ENCODE peak calls at places on chromosome 4, in four cellular contexts. T, G, I and B are unnamed samples.
A peak's percentile ranks its signal among the peaks of the same experiment; 100 is the strongest.

GRCh38 chr4:22072726-22073125 is 124.2 kb upstream of the KCNIP4 start:
- DNase-seq in T (no peak), G (no peak), I (no peak), B (no peak)

GRCh38 chr4:155208258-155209054 is at the start of gene NPY2R:
- DNase-seq in T (peak; percentile 65), G (no peak), I (peak; percentile 78), B (peak; percentile 7)

GRCh38 chr4:41012308-41012707 is 202.0 kb downstream of the APBB2 start:
- DNase-seq in T (no peak), G (no peak), I (no peak), B (no peak)

GRCh38 chr4:170336238-170336775 is 246.6 kb upstream of the AADAT start:
- DNase-seq in T (no peak), G (no peak), I (no peak), B (no peak)

GRCh38 chr4:957581-958313 is 15.6 kb downstream of the DGKQ start:
- DNase-seq in T (no peak), G (no peak), I (no peak), B (no peak)

GRCh38 chr4:40579983-40580382 is 49.7 kb downstream of the RBM47 start:
- DNase-seq in T (no peak), G (no peak), I (no peak), B (no peak)

GRCh38 chr4:148776944-148777343 is 334.7 kb upstream of the NR3C2 start:
- DNase-seq in T (no peak), G (peak; percentile 41), I (no peak), B (no peak)

GRCh38 chr4:130640583-130640982 is 1544.6 kb downstream of the C4orf33 start:
- DNase-seq in T (no peak), G (no peak), I (no peak), B (no peak)

GRCh38 chr4:81470456-81471327 is 1.0 kb downstream of the RASGEF1B start:
- DNase-seq in T (no peak), G (no peak), I (peak; percentile 45), B (peak; percentile 55)

GRCh38 chr4:88382621-88383020 is 4.0 kb downstream of the HERC6 start:
- DNase-seq in T (no peak), G (no peak), I (no peak), B (no peak)

GRCh38 chr4:128249787-128250668 is 37.6 kb downstream of the PGRMC2 start:
- DNase-seq in T (no peak), G (no peak), I (no peak), B (no peak)

GRCh38 chr4:123233409-123233808 is 163.2 kb upstream of the SPRY1 start:
- DNase-seq in T (no peak), G (no peak), I (no peak), B (no peak)

GRCh38 chr4:157754410-157754809 is 418.4 kb downstream of the GASK1B start:
- DNase-seq in T (no peak), G (no peak), I (no peak), B (no peak)

GRCh38 chr4:1994935-1995334 is 13.8 kb downstream of the NELFA start:
- DNase-seq in T (no peak), G (no peak), I (no peak), B (no peak)

GRCh38 chr4:98006814-98007412 is 136.4 kb downstream of the STPG2 start:
- DNase-seq in T (no peak), G (no peak), I (no peak), B (no peak)

GRCh38 chr4:101678180-101678579 is 112.3 kb upstream of the BANK1 start:
- DNase-seq in T (no peak), G (no peak), I (no peak), B (no peak)

GRCh38 chr4:95637047-95637600 is 88.4 kb upstream of the UNC5C start:
- DNase-seq in T (peak; percentile 8), G (no peak), I (peak; percentile 28), B (no peak)

GRCh38 chr4:131764730-131765129 is 1384.4 kb upstream of the PCDH10 start:
- DNase-seq in T (no peak), G (no peak), I (no peak), B (no peak)

GRCh38 chr4:70269674-70270073 is 27.3 kb downstream of the CSN3 start:
- DNase-seq in T (no peak), G (no peak), I (no peak), B (no peak)

GRCh38 chr4:41432889-41433288 is 105.1 kb upstream of the LIMCH1 start:
- DNase-seq in T (peak; percentile 75), G (peak; percentile 57), I (peak; percentile 55), B (no peak)

GRCh38 chr4:110224142-110224541 is 25.7 kb upstream of the ELOVL6 start:
- DNase-seq in T (no peak), G (no peak), I (no peak), B (no peak)

GRCh38 chr4:119942806-119943205 is 123.8 kb downstream of the MAD2L1 start:
- DNase-seq in T (no peak), G (peak; percentile 5), I (no peak), B (no peak)

GRCh38 chr4:107987916-107988762 is 1.6 kb upstream of the HADH start:
- DNase-seq in T (no peak), G (no peak), I (no peak), B (no peak)

GRCh38 chr4:136581119-136581518 is 951.2 kb downstream of the PCDH18 start:
- DNase-seq in T (no peak), G (no peak), I (no peak), B (no peak)

GRCh38 chr4:95124906-95125504 is 367.2 kb downstream of the BMPR1B start:
- DNase-seq in T (peak; percentile 54), G (peak; percentile 46), I (peak; percentile 41), B (peak; percentile 9)

GRCh38 chr4:120630432-120630831 is 292.1 kb downstream of the PRDM5 start:
- DNase-seq in T (no peak), G (no peak), I (no peak), B (no peak)

GRCh38 chr4:52936729-52937128 is 74.6 kb downstream of the RASL11B start:
- DNase-seq in T (no peak), G (no peak), I (no peak), B (no peak)

GRCh38 chr4:52931238-52931637 is 69.1 kb downstream of the RASL11B start:
- DNase-seq in T (no peak), G (no peak), I (no peak), B (no peak)

GRCh38 chr4:52937829-52938228 is 75.7 kb downstream of the RASL11B start:
- DNase-seq in T (no peak), G (no peak), I (no peak), B (no peak)

GRCh38 chr4:52935317-52935716 is 73.2 kb downstream of the RASL11B start:
- DNase-seq in T (no peak), G (no peak), I (no peak), B (no peak)

DNA sequence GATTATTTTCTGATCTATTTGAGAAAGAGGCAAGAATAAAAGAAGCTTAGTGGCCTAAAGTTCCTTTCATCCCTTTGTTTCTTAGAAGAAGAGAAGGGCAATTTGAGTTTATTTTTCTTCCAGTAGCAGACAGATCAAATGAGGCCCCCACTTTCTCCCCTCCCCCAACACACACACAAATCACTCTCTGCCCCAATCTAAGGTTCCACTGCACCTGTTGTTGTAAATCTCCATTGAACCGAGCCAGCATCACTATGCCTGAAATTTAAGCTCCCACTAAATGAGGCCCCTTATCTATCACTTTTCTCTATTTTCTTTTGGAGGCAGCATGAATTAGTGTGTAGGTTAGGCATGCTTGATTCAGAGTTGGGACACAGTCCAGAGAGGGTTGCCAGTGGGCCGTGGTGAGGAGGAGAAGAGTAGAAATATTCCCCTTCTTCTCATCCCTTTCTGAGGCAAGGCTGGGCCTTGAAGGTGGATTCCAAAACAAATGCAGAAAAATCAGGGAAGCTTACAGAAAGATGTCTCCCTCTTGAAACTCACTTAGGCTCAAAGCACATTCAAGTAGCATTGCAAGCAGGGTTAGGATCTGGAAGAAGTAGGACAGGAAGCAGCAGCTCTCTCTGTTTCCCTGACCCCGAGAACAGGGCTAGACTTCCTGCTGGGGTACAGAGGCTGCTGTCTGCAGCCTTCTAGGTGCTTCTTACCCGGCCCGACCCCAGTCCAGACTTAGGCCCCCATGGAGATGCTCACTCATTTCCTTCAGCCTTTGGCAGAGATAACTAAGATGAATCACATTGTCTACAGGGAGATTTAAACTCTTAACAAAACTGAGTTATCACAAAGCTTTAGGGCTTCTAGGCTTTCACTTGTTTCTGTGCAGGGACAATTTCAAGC is 70.7 kb downstream of the RASL11B start:
- DNase-seq in T (no peak), G (no peak), I (no peak), B (no peak)
- H3K23ac ChIP-seq in T (no peak overlapping the region), G (no peak overlapping the region), I (no peak overlapping the region), B (no peak overlapping the region)

GRCh38 chr4:159146454-159146853 is 43.6 kb downstream of the RAPGEF2 start:
- DNase-seq in T (no peak), G (no peak), I (no peak), B (no peak)
- H3K23ac ChIP-seq in T (no peak overlapping the region), G (no peak overlapping the region), I (no peak overlapping the region), B (no peak overlapping the region)

GRCh38 chr4:85836588-85836987 is 361.6 kb downstream of the ARHGAP24 start:
- DNase-seq in T (no peak), G (no peak), I (no peak), B (no peak)

GRCh38 chr4:85837334-85837733 is 362.4 kb downstream of the ARHGAP24 start:
- DNase-seq in T (no peak), G (no peak), I (no peak), B (no peak)

GRCh38 chr4:85842540-85842939 is 367.6 kb downstream of the ARHGAP24 start:
- DNase-seq in T (no peak), G (no peak), I (no peak), B (no peak)
- H3K23ac ChIP-seq in T (no peak overlapping the region), G (no peak overlapping the region), I (no peak overlapping the region), B (no peak overlapping the region)

DNA sequence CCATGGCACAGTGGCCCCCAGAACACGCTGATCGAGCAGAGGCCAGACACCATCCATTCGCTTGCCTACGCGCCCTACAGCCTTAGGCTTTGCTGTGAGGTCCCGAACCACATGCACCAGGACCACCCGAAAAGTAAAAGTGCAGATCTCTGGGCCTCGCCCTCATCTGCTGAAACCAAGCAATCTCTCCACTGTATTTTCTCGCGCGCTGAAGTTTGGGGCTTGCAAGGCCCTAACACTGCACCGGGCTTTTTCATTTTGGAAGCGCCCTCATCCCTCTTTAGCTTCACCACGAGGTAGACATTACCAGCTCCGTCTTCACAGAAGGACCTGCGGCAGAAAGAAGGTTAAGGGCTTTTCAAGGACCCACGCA is 21.2 kb downstream of the NKX3-2 start:
- DNase-seq in T (no peak), G (no peak), I (no peak), B (no peak)
- H3K23ac ChIP-seq in T (peak overlapping the region; percentile 62), G (no peak overlapping the region), I (no peak overlapping the region), B (no peak overlapping the region)

DNA sequence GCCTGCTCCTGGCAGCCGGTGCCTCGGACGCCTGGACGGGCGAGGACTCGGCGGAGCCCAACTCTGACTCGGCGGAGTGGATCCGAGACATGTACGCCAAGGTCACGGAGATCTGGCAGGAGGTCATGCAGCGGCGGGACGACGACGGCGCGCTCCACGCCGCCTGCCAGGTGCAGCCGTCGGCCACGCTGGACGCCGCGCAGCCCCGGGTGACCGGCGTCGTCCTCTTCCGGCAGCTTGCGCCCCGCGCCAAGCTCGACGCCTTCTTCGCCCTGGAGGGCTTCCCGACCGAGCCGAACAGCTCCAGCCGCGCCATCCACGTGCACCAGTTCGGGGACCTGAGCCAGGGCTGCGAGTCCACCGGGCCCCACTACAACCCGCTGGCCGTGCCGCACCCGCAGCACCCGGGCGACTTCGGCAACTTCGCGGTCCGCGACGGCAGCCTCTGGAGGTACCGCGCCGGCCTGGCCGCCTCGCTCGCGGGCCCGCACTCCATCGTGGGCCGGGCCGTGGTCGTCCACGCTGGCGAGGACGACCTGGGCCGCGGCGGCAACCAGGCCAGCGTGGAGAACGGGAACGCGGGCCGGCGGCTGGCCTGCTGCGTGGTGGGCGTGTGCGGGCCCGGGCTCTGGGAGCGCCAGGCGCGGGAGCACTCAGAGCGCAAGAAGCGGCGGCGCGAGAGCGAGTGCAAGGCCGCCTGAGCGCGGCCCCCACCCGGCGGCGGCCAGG is 4.3 kb downstream of the SOD3 start:
- DNase-seq in T (no peak), G (no peak), I (no peak), B (no peak)
- H3K23ac ChIP-seq in T (peak overlapping the region; percentile 63), G (no peak overlapping the region), I (no peak overlapping the region), B (no peak overlapping the region)